ENCODE peak calls at places on chromosome 2, in eight cellular contexts. H is activated CD8-positive, alpha-beta memory T cell treated with anti-CD3 and anti-CD28 coated beads, Interleukin-2, amount 10 ng/mL, durations not matched to agents 7 days and 5 days; G is EL; U is body of pancreas; K is T47D; T is left cardiac atrium; L is epithelial cell of esophagus; E is NCI-H510A treated with DMSO at 0.1 percent for 48 hours. J is an unnamed sample.
A peak's percentile ranks its signal among the peaks of the same experiment; 100 is the strongest.

GRCh38 chr2:105121417-105121816 is 83.5 kb downstream of the MRPS9 start:
- DNase-seq in H (no peak), G (no peak), U (no peak), K (no peak), T (no peak), L (no peak), E (no peak), J (no peak)

GRCh38 chr2:127661072-127661618 is 14.2 kb downstream of the LIMS2 start:
- DNase-seq in H (no peak), G (no peak), U (peak; percentile 25), K (no peak), T (no peak), L (no peak), E (no peak), J (peak; percentile 59)

GRCh38 chr2:138432971-138433370 is 68.6 kb upstream of the SPOPL start:
- DNase-seq in H (no peak), G (peak; percentile 41), U (no peak), K (no peak), T (no peak), L (peak; percentile 75), E (no peak), J (no peak)

GRCh38 chr2:241885701-241886643 is 16.4 kb downstream of the RTP5 start:
- DNase-seq in H (no peak), G (no peak), U (peak; percentile 67), K (no peak), T (no peak), L (no peak), E (peak; percentile 9), J (peak; percentile 59)

GRCh38 chr2:180979935-180980184 is 545 bp upstream of the UBE2E3 start:
- DNase-seq in H (no peak), G (no peak), U (no peak), K (no peak), T (no peak), L (no peak), E (no peak), J (no peak)

GRCh38 chr2:240972636-240973521 is 25.5 kb upstream of the SNED1 start:
- DNase-seq in H (no peak), G (no peak), U (peak; percentile 83), K (no peak), T (no peak), L (no peak), E (no peak), J (peak; percentile 30)

GRCh38 chr2:138780451-138780880 is 276 bp upstream of the NXPH2 start:
- DNase-seq in H (no peak), G (no peak), U (no peak), K (no peak), T (peak; percentile 20), L (no peak), E (no peak), J (no peak)

GRCh38 chr2:126543081-126543480 is 112.9 kb upstream of the GYPC start:
- DNase-seq in H (no peak), G (no peak), U (no peak), K (no peak), T (no peak), L (no peak), E (no peak), J (no peak)

GRCh38 chr2:127061377-127062273 is 45.3 kb downstream of the BIN1 start:
- DNase-seq in H (no peak), G (peak; percentile 62), U (no peak), K (no peak), T (peak; percentile 56), L (no peak), E (no peak), J (no peak)

GRCh38 chr2:108536133-108536780 is 2.0 kb downstream of the LIMS1 start:
- DNase-seq in H (no peak), G (peak; percentile 43), U (no peak), K (no peak), T (no peak), L (peak; percentile 77), E (no peak), J (no peak)

GRCh38 chr2:74880054-74880728 is 46.3 kb downstream of the HK2 start:
- DNase-seq in H (no peak), G (no peak), U (no peak), K (no peak), T (no peak), L (no peak), E (no peak), J (no peak)

GRCh38 chr2:127874378-127875271 is 11.1 kb downstream of the AMMECR1L start:
- DNase-seq in H (peak; percentile 57), G (no peak), U (no peak), K (no peak), T (no peak), L (no peak), E (no peak), J (no peak)

GRCh38 chr2:169819106-169819505 is 5.6 kb downstream of the METTL5 start:
- DNase-seq in H (no peak), G (no peak), U (no peak), K (no peak), T (no peak), L (peak; percentile 57), E (no peak), J (no peak)

GRCh38 chr2:65349863-65350262 is 82.5 kb downstream of the SPRED2 start:
- DNase-seq in H (no peak), G (peak; percentile 56), U (peak; percentile 32), K (no peak), T (peak; percentile 72), L (peak; percentile 76), E (peak; percentile 77), J (peak; percentile 82)

GRCh38 chr2:11344956-11345671 is 678 bp upstream of the ROCK2 start:
- DNase-seq in H (peak; percentile 43), G (peak; percentile 84), U (peak; percentile 80), K (no peak), T (peak; percentile 71), L (peak; percentile 14), E (peak; percentile 29), J (no peak)

GRCh38 chr2:134919360-134920210 is 963 bp downstream of the CCNT2 start:
- DNase-seq in H (peak; percentile 74), G (peak; percentile 38), U (peak; percentile 45), K (no peak), T (no peak), L (peak; percentile 40), E (peak; percentile 57), J (peak; percentile 65)

GRCh38 chr2:231479455-231479854 is 15.2 kb upstream of the NCL start:
- DNase-seq in H (no peak), G (no peak), U (no peak), K (no peak), T (no peak), L (no peak), E (no peak), J (no peak)

GRCh38 chr2:220445429-220446105 is 818.1 kb downstream of the SLC4A3 start:
- DNase-seq in H (no peak), G (peak; percentile 71), U (no peak), K (no peak), T (no peak), L (no peak), E (no peak), J (no peak)

GRCh38 chr2:47503481-47504070 is 100.6 kb downstream of the MSH2 start:
- DNase-seq in H (no peak), G (no peak), U (no peak), K (no peak), T (no peak), L (no peak), E (no peak), J (no peak)

GRCh38 chr2:127195140-127196074 is 24.7 kb downstream of the CYP27C1 start:
- DNase-seq in H (no peak), G (no peak), U (no peak), K (no peak), T (no peak), L (no peak), E (no peak), J (no peak)

GRCh38 chr2:119223521-119224390 is at the start of gene STEAP3:
- DNase-seq in H (no peak), G (peak; percentile 70), U (peak; percentile 92), K (peak; percentile 66), T (peak; percentile 87), L (peak; percentile 57), E (peak; percentile 79), J (peak; percentile 84)

GRCh38 chr2:159077869-159078268 is 109.4 kb downstream of the TANC1 start:
- DNase-seq in H (no peak), G (no peak), U (no peak), K (no peak), T (no peak), L (no peak), E (no peak), J (no peak)

GRCh38 chr2:69348781-69349180 is 38.2 kb downstream of the GFPT1 start:
- DNase-seq in H (no peak), G (no peak), U (no peak), K (no peak), T (no peak), L (no peak), E (no peak), J (no peak)

GRCh38 chr2:205780645-205781044 is 98.3 kb downstream of the NRP2 start:
- DNase-seq in H (no peak), G (no peak), U (no peak), K (no peak), T (no peak), L (no peak), E (no peak), J (no peak)

GRCh38 chr2:239947361-239948045 is 77.6 kb downstream of the NDUFA10 start:
- DNase-seq in H (no peak), G (no peak), U (peak; percentile 1), K (no peak), T (peak; percentile 16), L (no peak), E (no peak), J (peak; percentile 53)

GRCh38 chr2:10584843-10585475 is 104.8 kb downstream of the NOL10 start:
- DNase-seq in H (no peak), G (peak; percentile 95), U (no peak), K (no peak), T (no peak), L (peak; percentile 90), E (no peak), J (no peak)

GRCh38 chr2:143802242-143802641 is 673.0 kb downstream of the ARHGAP15 start:
- DNase-seq in H (no peak), G (peak; percentile 54), U (no peak), K (no peak), T (no peak), L (peak; percentile 53), E (no peak), J (no peak)

GRCh38 chr2:205865794-205866490 is 183.6 kb downstream of the NRP2 start:
- DNase-seq in H (no peak), G (peak; percentile 30), U (no peak), K (no peak), T (no peak), L (peak; percentile 22), E (peak; percentile 69), J (no peak)

GRCh38 chr2:43021791-43022500 is 204.5 kb downstream of the ZFP36L2 start:
- DNase-seq in H (no peak), G (no peak), U (peak; percentile 77), K (no peak), T (no peak), L (peak; percentile 51), E (no peak), J (no peak)

GRCh38 chr2:85326406-85326945 is 1.3 kb downstream of the TGOLN2 start:
- DNase-seq in H (peak; percentile 84), G (peak; percentile 40), U (peak; percentile 42), K (no peak), T (no peak), L (peak; percentile 33), E (no peak), J (no peak)

GRCh38 chr2:122390406-122390805 is 635.0 kb downstream of the TSN start:
- DNase-seq in H (no peak), G (no peak), U (no peak), K (no peak), T (no peak), L (peak; percentile 64), E (no peak), J (no peak)

GRCh38 chr2:11998218-11998617 is 251.8 kb downstream of the LPIN1 start:
- DNase-seq in H (no peak), G (peak; percentile 84), U (no peak), K (no peak), T (no peak), L (no peak), E (no peak), J (no peak)

GRCh38 chr2:8889978-8890377 is 52.6 kb upstream of the KIDINS220 start:
- DNase-seq in H (no peak), G (peak; percentile 2), U (no peak), K (no peak), T (no peak), L (peak; percentile 9), E (peak; percentile 68), J (no peak)

J was measured in Right ventricle myocardium inferior.